ENCODE peak calls at places on chromosome 9, in ten cellular contexts. D is putamen, V is NCI-H1092 treated with DMSO at 0.1 percent for 48 hours, X is cardiac muscle cell, H is A549, N is NAMALWA, U is fibroblast of the aortic adventitia, O is prostate gland, J is mesendoderm, E is cardiac fibroblast. M is an unnamed sample.
A peak's percentile ranks its signal among the peaks of the same experiment; 100 is the strongest.

GRCh38 chr9:71911908-71912325 is 478 bp downstream of the C9orf85 start:
- DNase-seq in U (no peak), X (peak; percentile 72), N (no peak), O (no peak), H (no peak), E (no peak), J (no peak), V (no peak), D (no peak), M (peak; percentile 43)

GRCh38 chr9:37241340-37241739 is 121.0 kb downstream of the ZCCHC7 start:
- DNase-seq in N (no peak), E (no peak), H (no peak), U (no peak), J (no peak), V (no peak), X (no peak), O (no peak), D (no peak), M (no peak)

GRCh38 chr9:135809166-135809565 is 98.2 kb downstream of the CAMSAP1 start:
- DNase-seq in D (no peak), H (no peak), E (peak; percentile 80), O (no peak), U (peak; percentile 87), X (peak; percentile 74), J (no peak), V (no peak), N (no peak), M (peak; percentile 65)

GRCh38 chr9:129208191-129209091 is 30.4 kb upstream of the IER5L start:
- DNase-seq in N (no peak), O (no peak), V (no peak), H (no peak), J (peak; percentile 93), D (no peak), E (no peak), U (no peak), X (no peak), M (no peak)

GRCh38 chr9:113313276-113313675 is 10.1 kb upstream of the RNF183 start:
- DNase-seq in J (no peak), O (no peak), V (no peak), H (no peak), N (no peak), D (no peak), U (no peak), E (no peak), X (no peak), M (no peak)

GRCh38 chr9:111897831-111898144 is 1.2 kb downstream of the UGCG start:
- DNase-seq in N (peak; percentile 77), X (peak; percentile 42), D (no peak), U (peak; percentile 66), E (peak; percentile 62), V (no peak), O (no peak), H (no peak), J (no peak), M (no peak)

GRCh38 chr9:72352911-72353388 is 12.1 kb downstream of the ZFAND5 start:
- DNase-seq in V (no peak), N (no peak), J (no peak), D (no peak), X (no peak), U (peak; percentile 30), E (peak; percentile 40), H (no peak), O (no peak), M (peak; percentile 50)

GRCh38 chr9:2016411-2017208 is 1.5 kb downstream of the SMARCA2 start:
- DNase-seq in E (peak; percentile 81), O (peak; percentile 89), U (peak; percentile 74), J (peak; percentile 76), D (peak; percentile 84), V (no peak), N (peak; percentile 75), X (peak; percentile 81), H (peak; percentile 82), M (peak; percentile 81)

GRCh38 chr9:85258823-85259370 is 482.9 kb downstream of the AGTPBP1 start:
- DNase-seq in V (peak; percentile 88), N (peak; percentile 36), O (peak; percentile 16), E (peak; percentile 24), H (peak; percentile 60), J (peak; percentile 87), D (peak; percentile 86), X (peak; percentile 85), U (peak; percentile 80), M (peak; percentile 69)

GRCh38 chr9:4114569-4115505 is 185.0 kb downstream of the GLIS3 start:
- DNase-seq in D (no peak), X (peak; percentile 63), O (no peak), H (no peak), V (peak; percentile 16), E (peak; percentile 68), N (no peak), U (peak; percentile 83), J (peak; percentile 34), M (no peak)

GRCh38 chr9:107784235-107784958 is 294.8 kb upstream of the KLF4 start:
- DNase-seq in D (no peak), E (peak; percentile 90), H (no peak), X (peak; percentile 94), V (no peak), U (peak; percentile 92), N (peak; percentile 4), O (no peak), J (peak; percentile 34), M (peak; percentile 96)

GRCh38 chr9:127075592-127076380 is 46.6 kb downstream of the ANGPTL2 start:
- DNase-seq in N (no peak), O (no peak), D (no peak), E (no peak), H (no peak), X (no peak), V (no peak), J (peak; percentile 66), U (no peak), M (no peak)

GRCh38 chr9:129262261-129262660 is 84.2 kb upstream of the IER5L start:
- DNase-seq in E (no peak), O (no peak), H (no peak), U (no peak), D (no peak), X (no peak), N (no peak), V (no peak), J (peak; percentile 87), M (no peak)

GRCh38 chr9:117073539-117074336 is 341.1 kb downstream of the ASTN2 start:
- DNase-seq in O (peak; percentile 42), D (peak; percentile 34), U (no peak), E (peak; percentile 9), V (peak; percentile 10), N (peak; percentile 50), X (peak; percentile 50), J (peak; percentile 77), H (peak; percentile 15), M (no peak)

GRCh38 chr9:86602715-86603114 is 248.5 kb upstream of the TUT7 start:
- DNase-seq in V (no peak), N (no peak), U (no peak), X (no peak), D (no peak), J (no peak), H (no peak), E (no peak), O (no peak), M (peak; percentile 38)

GRCh38 chr9:110578896-110579752 is at the start of gene SVEP1:
- DNase-seq in D (peak; percentile 40), X (peak; percentile 75), V (peak; percentile 47), H (peak; percentile 15), J (peak; percentile 70), O (no peak), U (peak; percentile 69), N (no peak), E (peak; percentile 73), M (peak; percentile 86)

GRCh38 chr9:109255394-109255793 is 65.5 kb downstream of the EPB41L4B start:
- DNase-seq in D (no peak), V (no peak), E (no peak), X (no peak), H (no peak), U (no peak), J (no peak), O (no peak), N (no peak), M (no peak)

GRCh38 chr9:7360513-7360912 is 439.1 kb downstream of the DMAC1 start:
- DNase-seq in V (no peak), O (no peak), D (no peak), X (no peak), E (no peak), U (no peak), N (no peak), H (no peak), J (peak; percentile 63), M (no peak)

GRCh38 chr9:118595719-118596305 is 773.4 kb downstream of the BRINP1 start:
- DNase-seq in D (peak; percentile 51), J (peak; percentile 83), N (peak; percentile 6), E (peak; percentile 78), V (peak; percentile 54), U (peak; percentile 31), H (peak; percentile 17), O (peak; percentile 5), X (peak; percentile 2), M (peak; percentile 29)

GRCh38 chr9:15231788-15232635 is 75.0 kb downstream of the TTC39B start:
- DNase-seq in D (no peak), H (peak; percentile 13), V (peak; percentile 22), E (peak; percentile 62), J (peak; percentile 82), U (no peak), X (peak; percentile 54), O (no peak), N (peak; percentile 51), M (peak; percentile 52)

GRCh38 chr9:136228107-136228875 is 17.3 kb downstream of the QSOX2 start:
- DNase-seq in X (peak; percentile 40), U (peak; percentile 54), H (peak; percentile 71), N (no peak), D (peak; percentile 72), V (no peak), J (peak; percentile 25), O (no peak), E (peak; percentile 75), M (peak; percentile 43)

GRCh38 chr9:128714586-128715435 is 9.1 kb downstream of the ZDHHC12 start:
- DNase-seq in V (no peak), N (no peak), U (no peak), X (no peak), O (no peak), J (no peak), E (no peak), D (no peak), H (no peak), M (no peak)

GRCh38 chr9:27362447-27363210 is 65.7 kb upstream of the EQTN start:
- DNase-seq in E (no peak), O (no peak), V (no peak), J (no peak), X (no peak), U (no peak), H (no peak), N (no peak), D (no peak), M (no peak)

GRCh38 chr9:85872444-85872843 is 68.5 kb upstream of the NAA35 start:
- DNase-seq in V (no peak), X (no peak), H (no peak), E (no peak), U (no peak), J (no peak), O (no peak), D (no peak), N (no peak), M (no peak)

GRCh38 chr9:112174965-112175795 is at the start of gene SUSD1:
- DNase-seq in D (no peak), N (peak; percentile 19), U (peak; percentile 5), H (no peak), O (no peak), X (peak; percentile 32), E (no peak), J (peak; percentile 53), V (peak; percentile 56), M (peak; percentile 51)

GRCh38 chr9:95509851-95510529 is 6.8 kb downstream of the PTCH1 start:
- DNase-seq in X (no peak), V (peak; percentile 64), N (peak; percentile 45), E (peak; percentile 23), O (no peak), H (no peak), J (no peak), D (no peak), U (no peak), M (no peak)

GRCh38 chr9:107750741-107751521 is 261.4 kb upstream of the KLF4 start:
- DNase-seq in V (no peak), D (peak; percentile 83), E (peak; percentile 99), U (peak; percentile 100), N (no peak), X (peak; percentile 98), H (peak; percentile 85), J (no peak), O (peak; percentile 86), M (peak; percentile 99)

GRCh38 chr9:20041717-20042116 is 252.9 kb upstream of the SLC24A2 start:
- DNase-seq in U (no peak), E (no peak), N (no peak), O (no peak), H (no peak), V (peak; percentile 99), J (peak; percentile 17), X (no peak), D (no peak), M (no peak)